ENCODE peak calls at places on chromosomes 16 and 17, in six cellular contexts. H, Z, Q, L, K and S are unnamed samples.

GRCh38 chr16:4521971-4522623 is 16.5 kb downstream of the CDIP1 start:
- DNase-seq in H (peak; percentile 81), Z (no peak), Q (no peak), L (no peak), K (no peak), S (no peak)

GRCh38 chr17:14793237-14793636 is 471.9 kb downstream of the PMP22 start:
- DNase-seq in H (no peak), Z (peak; percentile 33), Q (no peak), L (no peak), K (no peak), S (no peak)

GRCh38 chr16:27363797-27364196 is 38.2 kb upstream of the IL21R start:
- DNase-seq in H (peak; percentile 2), Z (no peak), Q (no peak), L (no peak), K (no peak), S (peak; percentile 78)

GRCh38 chr17:72244494-72244893 is 123.7 kb downstream of the SOX9 start:
- DNase-seq in H (no peak), Z (peak; percentile 15), Q (no peak), L (no peak), K (no peak), S (no peak)

GRCh38 chr17:29390856-29391631 is 881 bp downstream of the TAOK1 start:
- DNase-seq in H (peak; percentile 22), Z (no peak), Q (no peak), L (peak; percentile 6), K (no peak), S (peak; percentile 9)

GRCh38 chr16:80936410-80936809 is 70.3 kb downstream of the CMC2 start:
- DNase-seq in H (no peak), Z (no peak), Q (no peak), L (no peak), K (no peak), S (no peak)

GRCh38 chr16:23318639-23319038 is 16.5 kb downstream of the SCNN1B start:
- DNase-seq in H (peak; percentile 72), Z (no peak), Q (no peak), L (no peak), K (no peak), S (no peak)

GRCh38 chr17:35588196-35588920 is 1.2 kb downstream of the AP2B1 start:
- DNase-seq in H (no peak), Z (no peak), Q (no peak), L (no peak), K (peak; percentile 85), S (no peak)

GRCh38 chr16:86244188-86244587 is 266.1 kb upstream of the FOXF1 start:
- DNase-seq in H (no peak), Z (no peak), Q (no peak), L (no peak), K (no peak), S (no peak)

GRCh38 chr17:58666858-58667267 is 25.0 kb downstream of the TEX14 start:
- DNase-seq in H (peak; percentile 38), Z (no peak), Q (peak; percentile 88), L (no peak), K (no peak), S (peak; percentile 84)

GRCh38 chr17:73657473-73658116 is 13.3 kb upstream of the SDK2 start:
- DNase-seq in H (peak; percentile 45), Z (no peak), Q (peak; percentile 84), L (peak; percentile 63), K (no peak), S (peak; percentile 77)

GRCh38 chr17:42289863-42290165 is 1.5 kb downstream of the STAT5A start:
- DNase-seq in H (no peak), Z (no peak), Q (no peak), L (no peak), K (no peak), S (peak; percentile 28)